ENCODE peak calls at places on chromosome 19, in six cellular contexts. P is neuronal stem cell, J is IMR-90, Y is H1, G is trophoblast cell, Z is mesenchymal stem cell. C is an unnamed sample. For H3K36me3, the result is how much of the 10 kb centered on the place peaks cover.

GRCh38 chr19:1106841-1107654 is 3.3 kb downstream of the GPX4 start:
- DNase-seq in Y (no peak), G (no peak), J (peak), P (no peak), Z (peak), C (peak)

GRCh38 chr19:10604460-10604980 is 17.4 kb upstream of the AP1M2 start:
- DNase-seq in Y (no peak), G (no peak), Z (no peak), P (no peak), J (no peak), C (peak)

GRCh38 chr19:45514376-45515051 is 7.2 kb downstream of the VASP start:
- DNase-seq in Z (no peak), Y (no peak), G (peak), P (no peak), J (no peak), C (no peak)

GRCh38 chr19:42313096-42313839 is at the start of gene TMEM145:
- DNase-seq in P (peak), G (no peak), J (peak), Z (peak), Y (no peak), C (peak)

GRCh38 chr19:49441210-49441959 is at the start of gene SLC17A7:
- DNase-seq in J (no peak), Y (no peak), Z (peak), P (peak), G (no peak), C (peak)

GRCh38 chr19:33500991-33501390 is 20.6 kb downstream of the PEPD start:
- DNase-seq in J (no peak), Y (no peak), P (no peak), G (no peak), Z (no peak), C (no peak)

GRCh38 chr19:15263361-15263985 is 31.2 kb upstream of the EPHX3 start:
- DNase-seq in J (no peak), P (no peak), G (peak), Y (no peak), Z (no peak), C (no peak)

GRCh38 chr19:30564551-30565011 is 192.4 kb downstream of the ZNF536 start:
- DNase-seq in Y (no peak), Z (no peak), J (no peak), G (no peak), P (no peak), C (no peak)

GRCh38 chr19:56837892-56838679 is 2.4 kb downstream of the PEG3 start:
- DNase-seq in J (no peak), Y (no peak), Z (no peak), P (peak), G (peak), C (peak)

GRCh38 chr19:49472936-49473335 is 1.1 kb upstream of the FLT3LG start:
- DNase-seq in P (no peak), Z (no peak), Y (no peak), G (no peak), J (no peak), C (no peak)

GRCh38 chr19:12802267-12803106 is 618 bp downstream of the THSD8 start:
- DNase-seq in Y (no peak), P (no peak), J (no peak), Z (no peak), G (no peak), C (no peak)

GRCh38 chr19:55527197-55528029 is 9.5 kb downstream of the SBK2 start:
- DNase-seq in P (no peak), Y (no peak), Z (no peak), J (no peak), G (no peak), C (no peak)

GRCh38 chr19:33219261-33219812 is 6.3 kb downstream of the SLC7A10 start:
- DNase-seq in Y (no peak), G (no peak), J (peak), Z (no peak), P (no peak), C (peak)

GRCh38 chr19:30029721-30030510 is 87.9 kb downstream of the URI1 start:
- DNase-seq in Z (no peak), Y (no peak), J (peak), G (peak), P (no peak), C (no peak)

GRCh38 chr19:14472202-14472961 is 2.8 kb downstream of the PTGER1 start:
- DNase-seq in J (peak), Z (peak), G (peak), Y (no peak), P (peak), C (peak)

GRCh38 chr19:13033819-13034611 is 38.7 kb downstream of the NFIX start:
- DNase-seq in G (no peak), Z (peak), P (no peak), J (peak), Y (no peak), C (peak)

GRCh38 chr19:32130241-32130753 is 215.1 kb upstream of the ZNF507 start:
- DNase-seq in Y (no peak), P (no peak), G (no peak), J (no peak), Z (no peak), C (no peak)

GRCh38 chr19:14361824-14362223 is 19.4 kb upstream of the ADGRE5 start:
- DNase-seq in Z (no peak), J (no peak), P (no peak), G (no peak), Y (peak), C (peak)

GRCh38 chr19:27794444-27795042 is 1418.4 kb downstream of the UQCRFS1 start:
- DNase-seq in Z (peak), P (peak), Y (no peak), J (peak), G (no peak), C (peak)

GRCh38 chr19:46697142-46697960 is 19.6 kb downstream of the PRKD2 start:
- DNase-seq in P (peak), G (peak), Y (peak), J (peak), Z (peak), C (peak)

GRCh38 chr19:12766051-12766521 is 9.3 kb downstream of the HOOK2 start:
- DNase-seq in G (peak), Y (no peak), P (no peak), Z (no peak), J (peak), C (no peak)

GRCh38 chr19:19464339-19465098 is 50.8 kb downstream of the TSSK6 start:
- DNase-seq in P (peak), G (peak), Y (no peak), J (peak), Z (peak), C (peak)

GRCh38 chr19:19361075-19361594 is 40.5 kb downstream of the MAU2 start:
- DNase-seq in J (peak), Z (peak), G (peak), P (peak), Y (peak), C (peak)

GRCh38 chr19:57171551-57172081 is 4.3 kb upstream of the DUXA start:
- DNase-seq in Z (peak), P (peak), G (peak), J (peak), Y (peak), C (peak)

GRCh38 chr19:58338336-58338735 is 11.5 kb downstream of the ZSCAN22 start:
- DNase-seq in G (no peak), P (no peak), Z (no peak), J (no peak), Y (no peak), C (no peak)

GRCh38 chr19:45972081-45972943 is 1.4 kb downstream of the NOVA2 start:
- DNase-seq in Y (no peak), Z (no peak), P (no peak), G (no peak), J (no peak), C (no peak)

GRCh38 chr19:11421607-11422098 is 2.5 kb upstream of the RGL3 start:
- DNase-seq in Y (peak), Z (no peak), G (peak), J (no peak), P (no peak), C (peak)

GRCh38 chr19:49689133-49690072 is at the start of gene ADM5:
- DNase-seq in P (no peak), G (peak), Z (no peak), Y (no peak), J (no peak), C (peak)

GRCh38 chr19:56156768-56157167 is 15.7 kb downstream of the ZNF444 start:
- DNase-seq in G (no peak), J (no peak), P (no peak), Y (no peak), Z (no peak), C (no peak)

GRCh38 chr19:49210108-49210900 is 52.7 kb downstream of the TRPM4 start:
- DNase-seq in P (peak), G (peak), Z (peak), J (no peak), Y (peak), C (peak)

GRCh38 chr19:53076984-53077383 is 26.2 kb downstream of the ZNF160 start:
- DNase-seq in Z (peak), G (peak), Y (peak), J (peak), P (peak), C (peak)

GRCh38 chr19:29372921-29373797 is 152.6 kb upstream of the VSTM2B start:
- DNase-seq in P (no peak), G (no peak), Z (no peak), Y (no peak), J (no peak), C (no peak)

GRCh38 chr19:42253245-42254082 is 1.5 kb downstream of the ERF start:
- DNase-seq in P (peak), Y (no peak), Z (peak), J (peak), G (peak), C (peak)

GRCh38 chr19:20385056-20385455 is 180.5 kb downstream of the ZNF737 start:
- DNase-seq in P (no peak), Y (no peak), Z (no peak), J (no peak), G (no peak), C (no peak)

GRCh38 chr19:507286-508203 is at the start of gene TPGS1:
- DNase-seq in P (peak), G (peak), Z (peak), J (peak), Y (no peak), C (peak)

GRCh38 chr19:1746401-1747284 is 6.7 kb upstream of the ONECUT3 start:
- DNase-seq in G (no peak), J (peak), Y (peak), P (no peak), Z (peak), C (peak)

GRCh38 chr19:574658-575526 is 2.5 kb downstream of the BSG start:
- DNase-seq in P (no peak), Z (peak), J (peak), G (no peak), Y (no peak), C (no peak)

GRCh38 chr19:46018729-46019251 is 4.1 kb downstream of the PGLYRP1 start:
- DNase-seq in P (no peak), J (no peak), Y (no peak), G (no peak), Z (no peak), C (no peak)

GRCh38 chr19:57719901-57720519 is 7.4 kb downstream of the ZNF671 start:
- DNase-seq in P (no peak), G (no peak), J (no peak), Z (no peak), Y (no peak), C (no peak)

DNA sequence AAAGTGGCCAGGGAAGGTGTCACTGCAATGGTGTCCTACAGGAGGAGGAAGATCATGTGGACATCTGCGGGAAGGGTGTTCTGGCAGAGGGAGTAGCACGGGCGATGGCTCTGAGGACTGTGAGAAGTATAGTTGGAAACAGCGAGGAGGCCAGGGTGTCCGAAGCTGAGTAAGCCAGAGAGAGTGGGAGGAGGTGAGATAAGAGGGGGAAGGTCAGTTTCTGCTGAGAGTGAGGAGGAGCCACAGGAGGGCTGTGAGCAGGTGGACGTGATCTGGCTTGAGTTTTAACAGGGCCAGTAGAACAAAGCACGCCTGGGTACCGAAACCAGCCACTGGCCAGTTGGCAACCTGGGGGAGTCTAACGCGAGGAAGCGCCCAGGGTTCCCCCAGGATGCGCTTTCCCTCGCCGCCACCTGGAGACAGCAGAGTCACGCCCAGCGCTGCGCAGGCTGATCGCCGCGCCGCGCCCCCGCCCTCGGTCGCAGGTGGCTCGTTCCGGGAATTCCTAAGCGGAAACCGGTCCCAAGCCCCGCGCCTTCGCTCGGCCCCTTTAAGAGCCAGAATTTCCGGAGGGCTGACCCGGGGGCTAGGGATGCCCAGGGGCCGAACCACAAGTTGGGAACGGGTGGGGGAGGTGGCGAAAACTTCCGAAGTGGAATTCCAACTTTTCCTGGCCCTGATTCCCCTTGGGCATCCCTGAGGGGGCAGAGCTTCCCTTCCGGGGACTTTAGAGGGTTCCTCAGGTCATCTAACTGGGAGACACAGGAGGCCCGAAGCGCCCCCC is 1.1 kb upstream of the LSR start:
- DNase-seq in G (peak), Z (no peak), Y (peak), J (no peak), P (peak), C (peak)
- H2BK5ac ChIP-seq in G (peak), Z (no peak), Y (peak), J (no peak), P (peak), C (no peak)

DNA sequence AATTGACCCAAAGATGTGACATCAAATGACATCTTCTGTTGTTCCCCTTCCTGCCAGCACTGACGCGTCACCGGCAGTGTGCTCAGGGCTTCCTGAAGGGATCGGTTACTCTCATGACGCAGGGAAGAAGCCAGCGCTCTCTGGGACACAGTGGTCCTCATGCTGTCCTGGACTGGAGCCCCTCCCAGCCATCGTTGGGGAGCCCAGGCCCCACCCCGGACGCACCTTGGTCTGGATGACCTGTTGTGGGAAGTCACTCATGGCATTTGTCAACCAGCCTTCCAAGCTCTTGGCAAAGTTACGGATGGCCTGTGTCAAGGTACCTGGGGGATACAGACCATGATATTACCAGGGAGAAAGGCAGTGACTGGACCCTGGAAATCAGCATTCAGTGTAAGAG is 26.0 kb upstream of the RANBP3 start:
- DNase-seq in Z (no peak), P (no peak), J (no peak), Y (no peak), G (no peak), C (no peak)
- H3K36me3 ChIP-seq in Z (half or more), P (under half), J (under half), Y (under half), G (under half), C (under half)

GRCh38 chr19:18253716-18254115 is 20.5 kb downstream of the IQCN start:
- DNase-seq in P (no peak), Y (no peak), G (peak), J (no peak), Z (no peak), C (no peak)
- H3K9ac ChIP-seq in P (no peak), Y (no peak), G (no peak), J (no peak), Z (peak), C (no peak)

GRCh38 chr19:50821622-50822021 is 2.0 kb downstream of the KLK1 start:
- DNase-seq in G (no peak), J (no peak), Y (no peak), Z (no peak), P (no peak), C (no peak)
- H2BK5ac ChIP-seq in G (no peak), J (no peak), Y (no peak), Z (no peak), P (no peak), C (no peak)

GRCh38 chr19:7981199-7981598 is 24.2 kb downstream of the ELAVL1 start:
- DNase-seq in J (no peak), G (no peak), Y (no peak), Z (no peak), P (no peak), C (no peak)
- H3K36me3 ChIP-seq in J (half or more), G (half or more), Y (half or more), Z (half or more), P (half or more), C (under half)

GRCh38 chr19:5973867-5974635 is 3.9 kb downstream of the RANBP3 start:
- DNase-seq in Z (no peak), P (no peak), G (no peak), J (no peak), Y (no peak), C (no peak)

GRCh38 chr19:5975388-5975728 is 2.6 kb downstream of the RANBP3 start:
- DNase-seq in G (no peak), P (no peak), J (no peak), Z (no peak), Y (no peak), C (no peak)

GRCh38 chr19:5976768-5977167 is 1.2 kb downstream of the RANBP3 start:
- DNase-seq in Y (no peak), P (no peak), Z (no peak), J (no peak), G (no peak), C (no peak)

GRCh38 chr19:5973376-5973775 is 4.6 kb downstream of the RANBP3 start:
- DNase-seq in J (no peak), Z (no peak), P (no peak), Y (no peak), G (no peak), C (no peak)

GRCh38 chr19:5974721-5975387 is 3.1 kb downstream of the RANBP3 start:
- DNase-seq in J (peak), Y (no peak), P (no peak), G (no peak), Z (no peak), C (no peak)
- H3K9ac ChIP-seq in J (no peak), Y (peak), P (no peak), G (no peak), Z (peak), C (no peak)

DNA sequence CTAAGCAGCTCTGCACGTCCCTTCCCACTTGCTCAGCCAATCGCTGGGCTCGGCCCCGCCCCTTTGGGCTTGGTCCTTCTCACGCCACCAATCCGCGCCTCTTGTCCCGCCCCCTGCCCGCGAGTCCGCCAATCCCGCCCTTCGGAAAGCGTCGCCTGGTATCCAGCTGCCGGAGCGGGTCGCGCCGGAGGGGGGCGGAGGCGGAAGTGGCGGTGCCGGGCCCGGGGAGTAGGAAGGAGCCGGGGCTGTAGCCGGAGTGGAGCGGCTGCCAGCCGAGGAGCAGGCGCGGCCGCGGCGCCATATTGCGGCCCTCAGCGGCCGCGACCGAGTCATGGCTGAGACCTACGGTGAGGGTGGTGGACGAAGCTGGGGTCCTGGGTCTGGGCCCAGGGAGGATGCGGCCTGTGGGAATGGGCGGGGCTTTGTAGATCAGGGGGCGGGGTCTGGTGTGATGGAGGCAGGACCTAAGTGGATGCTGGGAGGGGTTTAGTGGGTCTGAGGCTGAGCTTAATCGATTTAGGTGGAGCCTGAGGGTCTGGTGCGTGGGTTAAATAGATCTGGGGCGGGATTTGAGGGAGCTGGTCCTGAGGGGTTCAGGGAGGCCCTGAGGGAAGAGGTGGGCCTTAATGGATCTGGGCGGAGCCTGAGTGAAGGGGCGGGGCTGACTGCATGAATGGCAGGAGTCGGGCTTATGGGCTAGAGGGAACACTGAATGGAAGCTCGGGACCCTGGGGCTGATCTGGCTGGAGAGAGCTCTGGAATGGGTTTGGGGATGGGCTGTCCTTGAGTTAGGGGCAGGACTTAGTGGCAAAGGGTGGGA is at the start of gene RAB4B:
- DNase-seq in P (peak), J (peak), G (peak), Y (peak), Z (peak), C (peak)
- H2BK5ac ChIP-seq in P (peak), J (peak), G (peak), Y (peak), Z (peak), C (peak)

GRCh38 chr19:36950335-36951119 is 34.4 kb downstream of the ZNF568 start:
- DNase-seq in J (no peak), Y (no peak), G (no peak), Z (peak), P (no peak), C (peak)
- H3K36me3 ChIP-seq in J (under half), Y (under half), G (under half), Z (half or more), P (under half), C (under half)

GRCh38 chr19:47741544-47742125 is 3.7 kb upstream of the NOP53 start:
- DNase-seq in J (no peak), Z (no peak), Y (no peak), G (no peak), P (no peak), C (no peak)
- H3K9ac ChIP-seq in J (no peak), Z (no peak), Y (no peak), G (no peak), P (peak), C (no peak)

GRCh38 chr19:3434630-3435553 is 45.4 kb downstream of the SMIM24 start:
- DNase-seq in J (peak), P (peak), G (peak), Y (peak), Z (peak), C (peak)
- H2BK5ac ChIP-seq in J (peak), P (peak), G (peak), Y (peak), Z (peak), C (peak)